ENCODE peak calls at places on chromosomes 3 and 15, in five cellular contexts. R is WTC11, B is progenitor cell of endocrine pancreas, Y is left ventricle myocardium inferior, L is AG10803. V is an unnamed sample.

GRCh38 chr3:108554233-108554632 is 35.0 kb downstream of the CIP2A start:
- DNase-seq in R (no peak), B (no peak), Y (no peak), L (no peak), V (no peak)

GRCh38 chr15:89104172-89104564 is 15.9 kb downstream of the ABHD2 start:
- DNase-seq in R (peak), B (no peak), Y (peak), L (peak), V (no peak)

GRCh38 chr3:78754066-78754743 is 1013.6 kb downstream of the ROBO1 start:
- DNase-seq in R (no peak), B (no peak), Y (no peak), L (peak), V (no peak)

GRCh38 chr15:100169615-100170279 is 172.0 kb downstream of the ADAMTS17 start:
- DNase-seq in R (no peak), B (no peak), Y (no peak), L (no peak), V (no peak)

GRCh38 chr3:106183762-106184391 is 315.1 kb upstream of the CBLB start:
- DNase-seq in R (no peak), B (no peak), Y (no peak), L (peak), V (no peak)

GRCh38 chr3:34174740-34175139 is 376.3 kb downstream of the PDCD6IP start:
- DNase-seq in R (no peak), B (no peak), Y (no peak), L (no peak), V (no peak)

GRCh38 chr15:74319596-74320357 is 47.7 kb downstream of the CYP11A1 start:
- DNase-seq in R (peak), B (no peak), Y (peak), L (no peak), V (no peak)

GRCh38 chr3:17730318-17730967 is 12.0 kb downstream of the TBC1D5 start:
- DNase-seq in R (no peak), B (no peak), Y (peak), L (no peak), V (no peak)

GRCh38 chr3:178277605-178278004 is 258.6 kb upstream of the KCNMB2 start:
- DNase-seq in R (no peak), B (no peak), Y (no peak), L (no peak), V (no peak)

GRCh38 chr3:57500506-57500905 is 43.6 kb downstream of the DNAH12 start:
- DNase-seq in R (no peak), B (no peak), Y (no peak), L (no peak), V (no peak)

GRCh38 chr3:45367451-45367850 is 20.9 kb upstream of the LARS2 start:
- DNase-seq in R (no peak), B (no peak), Y (no peak), L (peak), V (no peak)

GRCh38 chr3:175200391-175200790 is 341.3 kb downstream of the NAALADL2 start:
- DNase-seq in R (no peak), B (no peak), Y (no peak), L (no peak), V (no peak)

GRCh38 chr15:55694652-55695150 is 48.3 kb downstream of the PRTG start:
- DNase-seq in R (no peak), B (no peak), Y (no peak), L (no peak), V (no peak)

GRCh38 chr3:78244136-78244535 is 1204.2 kb downstream of the ROBO2 start:
- DNase-seq in R (no peak), B (no peak), Y (no peak), L (no peak), V (no peak)

GRCh38 chr3:78459751-78460150 is 1308.0 kb downstream of the ROBO1 start:
- DNase-seq in R (no peak), B (no peak), Y (no peak), L (no peak), V (no peak)

GRCh38 chr3:66140763-66141372 is 79.9 kb upstream of the SLC25A26 start:
- DNase-seq in R (no peak), B (no peak), Y (no peak), L (peak), V (no peak)

GRCh38 chr3:64873400-64873799 is 185.6 kb upstream of the ADAMTS9 start:
- DNase-seq in R (no peak), B (no peak), Y (no peak), L (no peak), V (no peak)

GRCh38 chr3:64871237-64871636 is 183.4 kb upstream of the ADAMTS9 start:
- DNase-seq in R (no peak), B (no peak), Y (no peak), L (no peak), V (no peak)

GRCh38 chr3:64867204-64867603 is 179.4 kb upstream of the ADAMTS9 start:
- DNase-seq in R (no peak), B (no peak), Y (no peak), L (no peak), V (no peak)

GRCh38 chr3:64872385-64872784 is 184.6 kb upstream of the ADAMTS9 start:
- DNase-seq in R (no peak), B (no peak), Y (no peak), L (no peak), V (no peak)

GRCh38 chr3:64871955-64872354 is 184.2 kb upstream of the ADAMTS9 start:
- DNase-seq in R (no peak), B (no peak), Y (no peak), L (no peak), V (no peak)
- TF ChIP-seq CTCF in R (no peak), B (no peak), Y (no peak), L (no peak), V (no peak)

DNA sequence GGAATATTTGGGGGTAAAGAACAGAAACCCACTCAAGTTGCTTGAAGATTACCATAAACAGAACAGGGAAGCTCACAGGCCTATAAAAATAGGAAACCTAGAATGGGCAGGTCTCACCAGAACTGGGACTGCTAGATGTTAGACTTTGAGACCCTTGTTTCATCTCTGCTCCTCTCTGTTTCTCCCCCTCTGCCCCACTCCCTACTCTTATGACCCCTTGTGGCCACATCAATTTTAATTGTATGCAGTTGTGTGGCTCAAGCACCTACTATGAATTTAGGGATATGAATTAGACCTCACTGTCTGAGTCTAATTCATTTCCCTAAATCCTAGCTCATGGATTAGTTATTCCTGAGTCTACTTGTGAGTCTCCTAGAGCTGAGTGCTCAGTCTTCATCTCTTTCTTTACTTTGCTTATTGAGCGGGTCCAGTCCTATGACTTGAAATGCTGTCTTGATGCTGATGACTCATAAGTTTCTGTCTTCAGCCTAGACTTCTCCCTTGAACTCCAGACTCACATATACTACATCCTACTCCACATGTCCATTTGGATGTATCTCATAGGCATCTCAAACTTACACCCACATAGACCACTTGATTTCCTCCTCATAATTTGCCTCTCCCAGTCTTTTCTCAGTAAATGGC is 78.7 kb downstream of the ITPR1 start:
- DNase-seq in R (no peak), B (no peak), Y (no peak), L (no peak), V (no peak)
- TF ChIP-seq CTCF in R (no peak), B (no peak), Y (peak), L (no peak), V (no peak)

DNA sequence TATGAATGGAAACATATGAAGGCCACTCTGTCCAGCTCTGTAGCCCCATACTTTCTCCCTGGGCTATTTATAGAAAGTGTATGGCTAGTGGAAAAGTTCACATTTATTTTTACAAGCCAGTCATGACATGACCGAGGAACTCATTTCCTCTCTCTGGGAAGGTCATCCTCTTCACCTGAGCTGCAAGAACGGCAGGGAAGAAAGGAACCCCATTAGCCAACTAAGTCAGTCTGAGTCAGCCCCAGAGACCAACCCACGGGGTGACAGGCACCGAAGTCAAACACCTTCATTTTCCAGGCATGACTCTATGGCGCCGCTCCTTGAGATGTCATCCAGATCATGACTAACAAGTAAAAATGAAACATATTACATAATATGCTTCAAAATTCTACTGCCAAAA is 4.8 kb downstream of the PAQR9 start:
- DNase-seq in R (no peak), B (no peak), Y (no peak), L (peak), V (no peak)
- TF ChIP-seq CTCF in R (no peak), B (no peak), Y (no peak), L (no peak), V (no peak)

GRCh38 chr15:47194718-47195117 is 522.6 kb upstream of the SEMA6D start:
- DNase-seq in R (no peak), B (no peak), Y (no peak), L (peak), V (no peak)
- TF ChIP-seq CTCF in R (no peak), B (peak), Y (peak), L (peak), V (no peak)

V was measured in activated B cell treated with CpG ODN at 0.5 μM for 24 hours.